ENCODE peak calls at places on chromosomes 3 and 15, in six cellular contexts. W is activated naive CD4-positive, alpha-beta T cell treated with Interleukin-2 at 50 U/mL for 16 hours; X is H54; N is NCI-H1105; Q is AML-193; R is activated CD4-positive, alpha-beta T cell treated with anti-CD3 and anti-CD28 coated beads, Interleukin-2, amount 50 U/mL, for 1 hour. K is an unnamed sample.

GRCh38 chr3:106208979-106209378 is 340.2 kb upstream of the CBLB start:
- DNase-seq in Q (no peak), N (no peak), X (no peak), W (no peak), R (no peak), K (no peak)

GRCh38 chr3:158488670-158489069 is 82.3 kb upstream of the MLF1 start:
- DNase-seq in Q (no peak), X (no peak), R (no peak), W (no peak), N (no peak), K (no peak)

GRCh38 chr15:62760506-62760905 is 282.0 kb upstream of the TPM1 start:
- DNase-seq in N (no peak), R (no peak), W (no peak), X (no peak), Q (no peak), K (no peak)

GRCh38 chr3:72182206-72182605 is 397.3 kb upstream of the PROK2 start:
- DNase-seq in W (no peak), R (no peak), Q (no peak), N (no peak), X (no peak), K (no peak)

GRCh38 chr15:96035091-96035490 is 295.4 kb upstream of the NR2F2 start:
- DNase-seq in X (no peak), N (no peak), R (no peak), Q (no peak), W (no peak), K (no peak)

GRCh38 chr3:101725890-101726275 is 1.5 kb downstream of the CEP97 start:
- DNase-seq in X (no peak), W (no peak), N (no peak), R (no peak), Q (no peak), K (no peak)

GRCh38 chr3:195587824-195588223 is 4.1 kb upstream of the APOD start:
- DNase-seq in X (no peak), R (no peak), N (no peak), W (no peak), Q (no peak), K (no peak)

GRCh38 chr3:108862865-108863798 is 40.5 kb downstream of the TRAT1 start:
- DNase-seq in R (no peak), Q (no peak), W (peak), X (peak), N (no peak), K (no peak)

GRCh38 chr3:151567477-151567876 is 106.6 kb upstream of the IGSF10 start:
- DNase-seq in X (no peak), Q (no peak), R (no peak), W (no peak), N (no peak), K (no peak)

GRCh38 chr3:40325465-40325864 is 16.0 kb downstream of the EIF1B start:
- DNase-seq in N (no peak), R (no peak), Q (no peak), X (no peak), W (no peak), K (no peak)

GRCh38 chr15:72964135-72964534 is 88.1 kb upstream of the NEO1 start:
- DNase-seq in W (no peak), N (no peak), X (no peak), Q (no peak), R (no peak), K (no peak)

GRCh38 chr3:13134166-13134878 is 61.1 kb upstream of the IQSEC1 start:
- DNase-seq in R (no peak), X (no peak), W (no peak), Q (no peak), N (no peak), K (no peak)

K was measured in NCI-H2227 treated with DMSO at 0.1 percent for 48 hours.